ENCODE peak calls at places on chromosomes 13 and 19, in seven cellular contexts. K is MM.1S, M is mesendoderm, G is pancreas, J is suprapubic skin, D is epithelial cell of esophagus, H is A549. C is an unnamed sample.

GRCh38 chr13:26053418-26053980 is 1.7 kb upstream of the SHISA2 start:
- DNase-seq in K (no peak), M (no peak), G (no peak), J (no peak), D (no peak), H (no peak), C (no peak)

GRCh38 chr19:19591133-19591825 is 27.2 kb downstream of the PBX4 start:
- DNase-seq in K (no peak), M (peak), G (no peak), J (no peak), D (peak), H (peak), C (no peak)

GRCh38 chr13:39297664-39298171 is 259.5 kb downstream of the NHLRC3 start:
- DNase-seq in K (no peak), M (no peak), G (no peak), J (no peak), D (no peak), H (no peak), C (no peak)

GRCh38 chr13:90835826-90836225 is 511.7 kb upstream of the MIR17HG start:
- DNase-seq in K (no peak), M (no peak), G (no peak), J (no peak), D (no peak), H (no peak), C (no peak)

GRCh38 chr13:100666124-100666523 is 8.5 kb downstream of the TMTC4 start:
- DNase-seq in K (no peak), M (no peak), G (no peak), J (no peak), D (no peak), H (no peak), C (no peak)

GRCh38 chr19:16470541-16470910 is 1.2 kb downstream of the EPS15L1 start:
- DNase-seq in K (no peak), M (peak), G (no peak), J (no peak), D (peak), H (no peak), C (no peak)

GRCh38 chr13:28743499-28744083 is 24.8 kb upstream of the SLC46A3 start:
- DNase-seq in K (no peak), M (no peak), G (no peak), J (no peak), D (no peak), H (no peak), C (no peak)

GRCh38 chr19:8367327-8368001 is 3.5 kb downstream of the ANGPTL4 start:
- DNase-seq in K (no peak), M (peak), G (peak), J (peak), D (peak), H (no peak), C (peak)

GRCh38 chr19:32881766-32882165 is 12.2 kb upstream of the SLC7A9 start:
- DNase-seq in K (no peak), M (no peak), G (no peak), J (no peak), D (no peak), H (no peak), C (no peak)

GRCh38 chr13:89281331-89281730 is 1610.2 kb downstream of the SLITRK5 start:
- DNase-seq in K (no peak), M (no peak), G (no peak), J (no peak), D (no peak), H (no peak), C (no peak)

GRCh38 chr19:54451331-54451871 is 2.4 kb downstream of the LENG8 start:
- DNase-seq in K (no peak), M (no peak), G (no peak), J (no peak), D (peak), H (no peak), C (no peak)

DNA sequence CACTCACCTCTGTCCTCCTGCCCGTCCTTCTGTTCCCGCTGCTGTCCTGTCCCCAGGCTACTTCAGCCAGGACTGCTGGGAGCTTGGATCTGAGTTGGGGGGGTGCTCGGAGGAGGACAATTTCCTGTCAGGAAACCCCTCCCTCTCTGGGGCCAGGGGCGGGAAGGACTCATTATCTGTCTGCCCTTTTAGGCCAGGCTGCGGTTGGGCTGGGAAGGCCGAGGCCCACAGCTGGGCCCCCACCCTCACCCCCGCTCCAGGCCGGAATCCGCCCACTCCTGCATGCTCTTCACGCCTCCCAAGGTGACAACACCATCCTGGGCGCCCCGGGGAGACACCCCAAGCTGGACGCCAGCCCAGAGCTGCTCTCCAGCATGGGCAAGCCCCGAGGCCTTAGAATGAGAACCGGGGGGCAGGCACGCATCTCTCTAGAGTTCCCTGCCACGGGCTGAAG is at the start of gene EXOC3L2:
- DNase-seq in K (no peak), M (peak), G (no peak), J (no peak), D (no peak), H (no peak), C (no peak)
- H3K4me3 ChIP-seq in K (no peak), M (no peak), G (no peak), J (no peak), D (no peak), H (no peak), C (no peak)

GRCh38 chr13:50322006-50322405 is 306.8 kb downstream of the KCNRG start:
- DNase-seq in K (no peak), M (no peak), G (no peak), J (no peak), D (no peak), H (no peak), C (no peak)

GRCh38 chr13:50319603-50320296 is 304.5 kb downstream of the KCNRG start:
- DNase-seq in K (peak), M (no peak), G (no peak), J (no peak), D (no peak), H (no peak), C (no peak)

GRCh38 chr13:50318887-50319286 is 303.6 kb downstream of the KCNRG start:
- DNase-seq in K (no peak), M (peak), G (no peak), J (no peak), D (no peak), H (no peak), C (no peak)

GRCh38 chr13:50323440-50324070 is 308.3 kb downstream of the KCNRG start:
- DNase-seq in K (no peak), M (no peak), G (no peak), J (no peak), D (peak), H (no peak), C (no peak)

GRCh38 chr13:50320297-50320862 is 305.1 kb downstream of the KCNRG start:
- DNase-seq in K (no peak), M (no peak), G (no peak), J (no peak), D (peak), H (no peak), C (no peak)
- H3K4me3 ChIP-seq in K (no peak), M (no peak), G (no peak), J (no peak), D (no peak), H (no peak), C (no peak)

GRCh38 chr19:57759096-57759495 is 10.4 kb upstream of the ZNF586 start:
- DNase-seq in K (no peak), M (no peak), G (no peak), J (no peak), D (no peak), H (no peak), C (no peak)

GRCh38 chr19:57755031-57755430 is 8.4 kb downstream of the ZNF776 start:
- DNase-seq in K (no peak), M (no peak), G (no peak), J (no peak), D (no peak), H (no peak), C (no peak)

GRCh38 chr19:57754091-57754673 is 7.6 kb downstream of the ZNF776 start:
- DNase-seq in K (no peak), M (no peak), G (no peak), J (no peak), D (no peak), H (no peak), C (no peak)

GRCh38 chr19:57757941-57758340 is 11.3 kb downstream of the ZNF776 start:
- DNase-seq in K (no peak), M (no peak), G (no peak), J (no peak), D (no peak), H (no peak), C (no peak)
- H3K4me3 ChIP-seq in K (no peak), M (no peak), G (no peak), J (no peak), D (no peak), H (no peak), C (no peak)

GRCh38 chr19:43462383-43462782 is 3.0 kb downstream of the LYPD3 start:
- DNase-seq in K (no peak), M (no peak), G (no peak), J (no peak), D (no peak), H (no peak), C (no peak)

GRCh38 chr19:43465468-43466120 is at the start of gene LYPD3:
- DNase-seq in K (no peak), M (peak), G (no peak), J (peak), D (peak), H (no peak), C (no peak)

GRCh38 chr19:43462887-43463380 is 2.5 kb downstream of the LYPD3 start:
- DNase-seq in K (no peak), M (no peak), G (no peak), J (no peak), D (no peak), H (no peak), C (no peak)

GRCh38 chr19:43464089-43464775 is 1.2 kb downstream of the LYPD3 start:
- DNase-seq in K (peak), M (no peak), G (peak), J (peak), D (no peak), H (no peak), C (peak)

GRCh38 chr19:43463381-43464088 is 1.9 kb downstream of the LYPD3 start:
- DNase-seq in K (peak), M (peak), G (peak), J (peak), D (peak), H (peak), C (peak)
- H3K4me3 ChIP-seq in K (peak), M (peak), G (peak), J (peak), D (peak), H (peak), C (peak)

C was measured in tibial nerve.